ENCODE peak calls at places on chromosomes 6 and 20, in eight cellular contexts. One of them, this sample, is unnamed.

GRCh38 chr20:15378151-15378550 is 1040.7 kb upstream of the FLRT3 start:
- DNase-seq in GM06990: no peak
- DNase-seq in psoas muscle: no peak
- DNase-seq in Peyer's patch: no peak
- DNase-seq in choroid plexus epithelial cell: peak; percentile 2
- DNase-seq in mucosa of descending colon: no peak
- DNase-seq in heart left ventricle: no peak
- DNase-seq in stomach: no peak
- DNase-seq in this sample: no peak

GRCh38 chr20:50056408-50056926 is 56.5 kb downstream of the UBE2V1 start:
- DNase-seq in GM06990: no peak
- DNase-seq in psoas muscle: no peak
- DNase-seq in Peyer's patch: no peak
- DNase-seq in choroid plexus epithelial cell: no peak
- DNase-seq in mucosa of descending colon: no peak
- DNase-seq in heart left ventricle: no peak
- DNase-seq in stomach: no peak
- DNase-seq in this sample: no peak

GRCh38 chr6:136757150-136757549 is 35.1 kb downstream of the MAP3K5 start:
- DNase-seq in GM06990: no peak
- DNase-seq in psoas muscle: no peak
- DNase-seq in Peyer's patch: no peak
- DNase-seq in choroid plexus epithelial cell: peak; percentile 70
- DNase-seq in mucosa of descending colon: no peak
- DNase-seq in heart left ventricle: no peak
- DNase-seq in stomach: no peak
- DNase-seq in this sample: no peak

GRCh38 chr6:112466378-112467151 is 119.4 kb downstream of the RFPL4B start:
- DNase-seq in GM06990: peak; percentile 3
- DNase-seq in psoas muscle: no peak
- DNase-seq in Peyer's patch: no peak
- DNase-seq in choroid plexus epithelial cell: peak; percentile 76
- DNase-seq in mucosa of descending colon: no peak
- DNase-seq in heart left ventricle: no peak
- DNase-seq in stomach: no peak
- DNase-seq in this sample: peak; percentile 80

GRCh38 chr6:44457606-44458005 is 70.1 kb downstream of the CDC5L start:
- DNase-seq in GM06990: no peak
- DNase-seq in psoas muscle: no peak
- DNase-seq in Peyer's patch: no peak
- DNase-seq in choroid plexus epithelial cell: no peak
- DNase-seq in mucosa of descending colon: no peak
- DNase-seq in heart left ventricle: no peak
- DNase-seq in stomach: peak; percentile 49
- DNase-seq in this sample: no peak

GRCh38 chr6:24537771-24538385 is 43.1 kb downstream of the ALDH5A1 start:
- DNase-seq in GM06990: no peak
- DNase-seq in psoas muscle: no peak
- DNase-seq in Peyer's patch: no peak
- DNase-seq in choroid plexus epithelial cell: peak; percentile 9
- DNase-seq in mucosa of descending colon: no peak
- DNase-seq in heart left ventricle: no peak
- DNase-seq in stomach: no peak
- DNase-seq in this sample: no peak

GRCh38 chr20:41956316-41957050 is 338.3 kb upstream of the CHD6 start:
- DNase-seq in GM06990: no peak
- DNase-seq in psoas muscle: no peak
- DNase-seq in Peyer's patch: no peak
- DNase-seq in choroid plexus epithelial cell: no peak
- DNase-seq in mucosa of descending colon: no peak
- DNase-seq in heart left ventricle: no peak
- DNase-seq in stomach: no peak
- DNase-seq in this sample: no peak

GRCh38 chr20:2752631-2753455 is 47.6 kb downstream of the CPXM1 start:
- DNase-seq in GM06990: peak; percentile 28
- DNase-seq in psoas muscle: no peak
- DNase-seq in Peyer's patch: no peak
- DNase-seq in choroid plexus epithelial cell: peak; percentile 53
- DNase-seq in mucosa of descending colon: peak; percentile 26
- DNase-seq in heart left ventricle: peak; percentile 70
- DNase-seq in stomach: no peak
- DNase-seq in this sample: no peak

GRCh38 chr6:30163090-30163917 is at the start of gene TRIM15:
- DNase-seq in GM06990: no peak
- DNase-seq in psoas muscle: no peak
- DNase-seq in Peyer's patch: no peak
- DNase-seq in choroid plexus epithelial cell: no peak
- DNase-seq in mucosa of descending colon: peak; percentile 93
- DNase-seq in heart left ventricle: no peak
- DNase-seq in stomach: no peak
- DNase-seq in this sample: no peak

DNA sequence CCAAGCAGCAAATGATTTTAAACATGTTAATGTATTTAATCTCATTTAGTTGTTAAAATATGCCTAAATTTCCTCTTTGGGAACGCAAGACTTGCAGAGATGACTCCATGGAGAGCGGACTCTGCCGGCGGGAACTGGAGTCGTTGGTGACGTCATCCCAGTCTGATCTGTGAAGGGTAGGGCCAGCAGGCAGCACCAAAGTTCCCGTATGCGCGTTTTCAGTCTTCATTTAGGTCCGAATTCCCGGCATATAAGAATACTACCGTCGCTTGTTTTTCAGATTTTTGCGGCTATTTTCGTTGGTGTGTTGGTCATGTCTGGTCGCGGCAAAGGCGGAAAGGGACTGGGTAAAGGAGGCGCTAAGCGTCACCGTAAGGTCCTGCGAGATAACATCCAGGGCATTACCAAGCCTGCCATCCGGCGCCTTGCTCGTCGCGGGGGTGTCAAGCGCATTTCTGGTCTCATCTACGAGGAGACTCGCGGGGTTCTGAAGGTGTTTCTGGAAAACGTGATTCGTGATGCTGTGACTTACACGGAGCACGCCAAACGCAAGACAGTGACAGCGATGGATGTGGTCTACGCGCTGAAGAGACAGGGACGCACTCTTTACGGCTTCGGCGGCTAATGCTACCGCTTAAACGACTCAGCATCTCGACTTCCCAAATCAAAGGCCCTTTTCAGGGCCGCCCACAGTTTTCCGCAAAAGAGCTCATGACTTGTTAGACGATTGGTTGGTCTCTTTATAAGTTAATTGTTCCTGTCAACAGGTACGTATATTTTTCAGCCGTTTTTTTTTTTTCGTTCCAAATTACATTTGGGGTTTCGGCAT is 117.3 kb downstream of the HFE start:
- DNase-seq in GM06990: peak; percentile 89
- DNase-seq in psoas muscle: peak; percentile 78
- DNase-seq in Peyer's patch: peak; percentile 96
- DNase-seq in choroid plexus epithelial cell: peak; percentile 100
- DNase-seq in mucosa of descending colon: peak; percentile 97
- DNase-seq in heart left ventricle: peak; percentile 89
- DNase-seq in stomach: peak; percentile 91
- DNase-seq in this sample: peak; percentile 96
- TF ChIP-seq CTCF in GM06990: peak; percentile 55
- TF ChIP-seq CTCF in psoas muscle: peak; percentile 31
- TF ChIP-seq CTCF in Peyer's patch: peak; percentile 48
- TF ChIP-seq CTCF in choroid plexus epithelial cell: peak; percentile 50
- TF ChIP-seq CTCF in mucosa of descending colon: peak; percentile 19
- TF ChIP-seq CTCF in heart left ventricle: peak; percentile 23
- TF ChIP-seq CTCF in stomach: no peak
- TF ChIP-seq CTCF in this sample: peak; percentile 39

DNA sequence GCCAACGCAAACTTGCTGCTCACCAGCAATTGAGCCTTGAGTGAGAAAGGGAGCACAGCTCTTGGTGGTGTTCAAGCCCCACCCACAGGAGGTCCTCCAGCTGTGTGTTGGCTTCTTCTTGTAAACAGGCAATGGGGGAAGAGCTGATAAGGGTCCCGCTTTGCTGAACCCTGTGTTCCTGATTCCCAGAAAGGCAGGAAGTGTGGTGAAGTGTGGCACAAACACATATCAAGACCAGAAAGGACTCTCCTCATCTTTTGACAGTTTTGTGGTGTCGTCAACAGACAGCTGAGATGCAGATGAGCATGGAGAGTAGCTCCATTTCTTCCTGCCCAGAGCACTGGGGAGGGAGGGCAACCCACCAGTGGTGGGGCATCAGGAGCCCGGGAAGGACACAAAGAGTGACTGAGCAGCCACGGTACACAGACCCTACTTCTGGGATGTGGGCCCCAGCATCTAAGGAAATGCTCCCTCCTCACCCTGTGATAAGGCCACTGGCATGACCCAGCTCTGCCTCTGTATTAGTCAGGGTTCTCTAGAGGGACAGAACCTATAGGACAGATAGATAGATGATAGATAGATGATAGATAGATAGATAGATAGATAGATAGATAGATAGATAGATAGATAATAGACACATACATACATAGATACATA is 188.9 kb upstream of the TAB2 start:
- DNase-seq in GM06990: no peak
- DNase-seq in psoas muscle: no peak
- DNase-seq in Peyer's patch: peak; percentile 47
- DNase-seq in choroid plexus epithelial cell: peak; percentile 65
- DNase-seq in mucosa of descending colon: no peak
- DNase-seq in heart left ventricle: no peak
- DNase-seq in stomach: no peak
- DNase-seq in this sample: no peak
- H3K4me3 ChIP-seq in GM06990: no peak overlapping the region
- H3K4me3 ChIP-seq in psoas muscle: no peak overlapping the region
- H3K4me3 ChIP-seq in Peyer's patch: no peak overlapping the region
- H3K4me3 ChIP-seq in choroid plexus epithelial cell: no peak overlapping the region
- H3K4me3 ChIP-seq in mucosa of descending colon: no peak overlapping the region
- H3K4me3 ChIP-seq in heart left ventricle: no peak overlapping the region
- H3K4me3 ChIP-seq in stomach: no peak overlapping the region
- H3K4me3 ChIP-seq in this sample: no peak overlapping the region

DNA sequence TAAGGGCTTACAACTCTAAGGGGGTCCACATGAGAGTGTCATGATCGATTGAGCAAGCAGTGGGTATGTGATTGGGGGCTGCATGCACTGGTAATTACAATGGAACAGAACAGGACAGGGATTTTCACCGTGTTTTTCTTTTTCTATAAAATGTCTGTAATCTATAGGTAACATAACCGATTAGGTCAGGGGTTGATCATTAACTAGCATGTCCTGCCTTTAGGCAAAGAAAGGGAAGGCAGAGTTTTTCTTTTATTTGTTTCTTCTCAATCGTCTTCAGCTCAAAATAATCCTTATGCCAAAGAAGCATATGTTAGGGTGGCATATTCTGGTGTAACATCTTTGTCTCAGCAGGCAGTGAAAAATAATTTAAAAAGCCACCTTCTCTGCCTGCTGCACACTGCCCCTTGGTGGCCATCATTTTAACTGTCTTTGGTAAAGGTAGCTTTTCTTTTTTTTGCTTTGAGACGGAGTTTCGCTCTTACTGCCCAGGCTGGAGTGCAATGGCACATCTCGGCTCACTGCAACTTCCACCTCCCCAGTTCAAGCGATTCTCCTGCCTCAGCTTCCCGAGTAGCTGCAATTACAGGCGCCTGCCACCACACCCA is 9.7 kb upstream of the CEP43 start:
- DNase-seq in GM06990: peak; percentile 18
- DNase-seq in psoas muscle: no peak
- DNase-seq in Peyer's patch: no peak
- DNase-seq in choroid plexus epithelial cell: peak; percentile 78
- DNase-seq in mucosa of descending colon: peak; percentile 25
- DNase-seq in heart left ventricle: no peak
- DNase-seq in stomach: no peak
- DNase-seq in this sample: no peak
- TF ChIP-seq CTCF in GM06990: peak; percentile 53
- TF ChIP-seq CTCF in psoas muscle: peak; percentile 31
- TF ChIP-seq CTCF in Peyer's patch: peak; percentile 48
- TF ChIP-seq CTCF in choroid plexus epithelial cell: peak; percentile 80
- TF ChIP-seq CTCF in mucosa of descending colon: no peak
- TF ChIP-seq CTCF in heart left ventricle: peak; percentile 41
- TF ChIP-seq CTCF in stomach: peak; percentile 27
- TF ChIP-seq CTCF in this sample: peak; percentile 62

GRCh38 chr6:10557886-10558285 is 36.7 kb downstream of the GCNT2 start:
- DNase-seq in GM06990: no peak
- DNase-seq in psoas muscle: no peak
- DNase-seq in Peyer's patch: no peak
- DNase-seq in choroid plexus epithelial cell: no peak
- DNase-seq in mucosa of descending colon: no peak
- DNase-seq in heart left ventricle: no peak
- DNase-seq in stomach: no peak
- DNase-seq in this sample: no peak

GRCh38 chr6:10556496-10557391 is 35.6 kb downstream of the GCNT2 start:
- DNase-seq in GM06990: no peak
- DNase-seq in psoas muscle: no peak
- DNase-seq in Peyer's patch: no peak
- DNase-seq in choroid plexus epithelial cell: no peak
- DNase-seq in mucosa of descending colon: no peak
- DNase-seq in heart left ventricle: no peak
- DNase-seq in stomach: peak; percentile 40
- DNase-seq in this sample: no peak

GRCh38 chr6:10554826-10555225 is 33.7 kb downstream of the GCNT2 start:
- DNase-seq in GM06990: no peak
- DNase-seq in psoas muscle: no peak
- DNase-seq in Peyer's patch: no peak
- DNase-seq in choroid plexus epithelial cell: no peak
- DNase-seq in mucosa of descending colon: no peak
- DNase-seq in heart left ventricle: no peak
- DNase-seq in stomach: no peak
- DNase-seq in this sample: no peak

GRCh38 chr6:10553869-10554268 is 32.7 kb downstream of the GCNT2 start:
- DNase-seq in GM06990: no peak
- DNase-seq in psoas muscle: no peak
- DNase-seq in Peyer's patch: no peak
- DNase-seq in choroid plexus epithelial cell: no peak
- DNase-seq in mucosa of descending colon: no peak
- DNase-seq in heart left ventricle: no peak
- DNase-seq in stomach: no peak
- DNase-seq in this sample: no peak

GRCh38 chr6:10555625-10556309 is 34.6 kb downstream of the GCNT2 start:
- DNase-seq in GM06990: no peak
- DNase-seq in psoas muscle: peak; percentile 40
- DNase-seq in Peyer's patch: no peak
- DNase-seq in choroid plexus epithelial cell: peak; percentile 26
- DNase-seq in mucosa of descending colon: peak; percentile 60
- DNase-seq in heart left ventricle: peak; percentile 80
- DNase-seq in stomach: peak; percentile 51
- DNase-seq in this sample: peak; percentile 40
- H3K4me3 ChIP-seq in GM06990: no peak overlapping the region
- H3K4me3 ChIP-seq in psoas muscle: peak overlapping the region; percentile 52
- H3K4me3 ChIP-seq in Peyer's patch: peak overlapping the region; percentile 45
- H3K4me3 ChIP-seq in choroid plexus epithelial cell: peak overlapping the region; percentile 43
- H3K4me3 ChIP-seq in mucosa of descending colon: no peak overlapping the region
- H3K4me3 ChIP-seq in heart left ventricle: peak overlapping the region; percentile 48
- H3K4me3 ChIP-seq in stomach: peak overlapping the region; percentile 44
- H3K4me3 ChIP-seq in this sample: peak overlapping the region; percentile 32

DNA sequence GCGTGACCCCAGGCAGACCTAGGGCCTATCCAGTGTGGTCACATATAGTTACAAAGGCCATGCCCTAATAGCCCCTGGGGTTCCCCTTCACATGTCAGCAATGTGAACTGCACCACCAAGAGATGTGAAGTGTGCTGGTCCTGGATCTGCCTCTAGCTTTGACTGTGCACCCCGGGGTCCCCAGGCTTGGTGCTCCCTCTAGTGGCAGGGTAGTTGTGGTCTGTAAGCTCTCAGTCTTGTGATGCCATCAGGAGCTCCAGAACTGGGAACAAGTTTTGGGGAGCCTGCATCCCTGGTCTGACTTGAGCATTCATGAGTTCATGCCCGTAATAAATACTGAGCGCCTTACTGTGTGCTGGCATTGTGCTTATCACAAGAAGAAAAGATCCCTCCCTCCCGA is 143.4 kb downstream of the DHX35 start:
- DNase-seq in GM06990: no peak
- DNase-seq in psoas muscle: no peak
- DNase-seq in Peyer's patch: no peak
- DNase-seq in choroid plexus epithelial cell: no peak
- DNase-seq in mucosa of descending colon: no peak
- DNase-seq in heart left ventricle: no peak
- DNase-seq in stomach: no peak
- DNase-seq in this sample: no peak
- TF ChIP-seq CTCF in GM06990: peak; percentile 12
- TF ChIP-seq CTCF in psoas muscle: no peak
- TF ChIP-seq CTCF in Peyer's patch: no peak
- TF ChIP-seq CTCF in choroid plexus epithelial cell: no peak
- TF ChIP-seq CTCF in mucosa of descending colon: no peak
- TF ChIP-seq CTCF in heart left ventricle: no peak
- TF ChIP-seq CTCF in stomach: no peak
- TF ChIP-seq CTCF in this sample: peak; percentile 4

This sample was measured in retinal pigment epithelial cell.